ENCODE peak calls at places on chromosomes 16 and 17, in four cellular contexts. G is left ventricle myocardium inferior, M is adrenal gland, P is heart right ventricle. C is an unnamed sample.

GRCh38 chr16:57186630-57187507 is 740 bp downstream of the RSPRY1 start:
- DNase-seq in M (peak), G (no peak), P (no peak), C (peak)

GRCh38 chr16:71467810-71468209 is 5.8 kb upstream of the ZNF23 start:
- DNase-seq in M (no peak), P (peak), G (no peak), C (no peak)

GRCh38 chr16:87556941-87557459 is 45.3 kb upstream of the JPH3 start:
- DNase-seq in P (peak), G (peak), M (peak), C (peak)

GRCh38 chr17:614637-615546 is 99.7 kb downstream of the VPS53 start:
- DNase-seq in P (no peak), G (no peak), M (peak), C (no peak)

GRCh38 chr17:9239821-9240658 is 218.7 kb downstream of the NTN1 start:
- DNase-seq in P (peak), M (peak), G (peak), C (peak)

GRCh38 chr16:81597079-81597658 is 152.6 kb downstream of the CMIP start:
- DNase-seq in G (no peak), M (no peak), P (no peak), C (no peak)

GRCh38 chr16:13977177-13977576 is 57.2 kb downstream of the ERCC4 start:
- DNase-seq in G (no peak), P (no peak), M (no peak), C (no peak)

GRCh38 chr16:69286941-69287713 is 24.0 kb upstream of the VPS4A start:
- DNase-seq in G (peak), M (peak), P (peak), C (peak)

GRCh38 chr17:60159479-60159866 is 9.7 kb downstream of the CA4 start:
- DNase-seq in P (no peak), M (no peak), G (no peak), C (no peak)

GRCh38 chr17:8674344-8675305 is 44.1 kb upstream of the MYH10 start:
- DNase-seq in G (peak), P (peak), M (no peak), C (peak)

DNA sequence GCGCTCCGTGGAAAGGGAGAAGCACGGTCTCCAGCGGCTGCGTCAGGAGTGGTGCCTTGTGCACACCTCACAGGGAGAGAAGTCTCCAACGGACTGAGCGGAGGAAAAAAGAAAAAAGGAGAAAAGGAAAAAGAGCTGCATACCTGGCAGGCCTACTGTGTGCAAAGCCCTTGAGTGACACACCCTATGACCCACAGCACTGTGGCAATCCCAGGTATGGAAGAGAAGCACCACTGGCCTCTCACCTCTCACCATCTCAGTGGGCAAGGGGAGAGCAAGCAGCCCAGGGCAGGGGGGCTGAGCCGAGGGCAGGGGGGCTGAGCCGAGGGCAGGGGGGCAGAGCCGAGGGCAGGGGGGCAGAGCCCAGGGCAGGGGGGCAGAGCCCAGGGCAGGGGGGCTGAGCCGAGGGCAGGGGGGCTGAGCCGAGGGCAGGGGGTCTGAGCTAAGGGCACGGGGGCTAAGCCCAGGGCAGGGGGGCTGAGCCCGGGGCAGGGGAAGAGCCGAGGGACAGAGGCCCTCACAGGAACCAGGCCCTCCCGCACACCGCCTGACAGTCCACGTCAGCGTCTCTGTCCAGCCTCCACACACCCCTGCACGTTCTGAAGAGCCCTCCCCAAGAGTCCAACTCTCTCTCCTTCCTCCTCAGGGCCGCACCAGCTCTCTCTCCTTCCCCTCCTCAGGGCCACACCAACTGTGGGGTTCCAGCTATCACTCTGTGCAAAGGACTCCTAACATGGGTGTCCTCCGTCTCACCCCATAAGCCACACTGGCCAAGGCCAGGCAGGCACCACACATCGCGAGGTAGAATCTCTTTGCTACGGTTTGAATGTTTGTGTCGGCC is 105.8 kb downstream of the ZNF778 start:
- DNase-seq in M (no peak), P (no peak), G (no peak), C (no peak)
- H3K4me3 ChIP-seq in M (no peak), P (no peak), G (no peak), C (no peak)

DNA sequence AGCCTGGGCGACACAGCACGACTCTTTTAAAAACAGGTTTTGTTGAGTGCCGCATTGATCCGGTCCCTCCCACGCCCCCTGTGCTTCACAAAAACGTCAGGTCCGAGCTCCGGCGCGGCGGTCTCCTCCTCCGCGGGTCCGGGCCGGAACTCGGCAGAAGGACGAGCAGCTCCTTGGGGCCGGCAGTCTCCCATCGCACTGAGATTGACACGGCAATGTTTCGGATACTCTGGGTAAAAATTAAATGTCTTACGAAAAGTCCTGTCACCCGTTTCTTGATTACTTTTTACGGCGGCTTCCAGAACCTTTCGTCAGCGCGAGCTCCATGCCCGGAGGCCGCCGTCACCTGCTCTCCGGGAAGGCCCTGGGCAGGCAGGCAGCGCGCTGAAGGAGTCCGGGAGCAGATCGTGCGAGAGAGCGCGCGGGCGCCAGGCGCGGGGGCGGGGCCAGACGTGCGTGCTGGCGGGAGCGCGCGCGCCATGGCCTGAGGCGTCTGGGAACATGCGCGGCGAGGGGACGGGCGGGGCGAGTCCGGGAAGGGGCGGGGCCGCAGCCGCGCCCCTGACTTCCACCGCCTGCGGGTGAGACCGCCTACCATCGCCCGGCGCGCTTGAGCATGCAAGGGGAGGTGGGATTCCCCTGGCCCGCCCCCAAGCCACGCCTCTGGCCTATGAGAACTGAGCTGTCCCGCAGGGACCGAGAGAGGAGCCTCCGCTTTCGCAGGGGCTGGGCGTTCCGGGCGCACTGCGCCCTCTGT is 11.7 kb upstream of the SRL start:
- DNase-seq in P (peak), G (peak), M (peak), C (peak)
- H3K4me3 ChIP-seq in P (peak), G (peak), M (peak), C (peak)

GRCh38 chr16:85028638-85029412 is 1.2 kb downstream of the KIAA0513 start:
- DNase-seq in M (peak), G (no peak), P (peak), C (peak)
- H3K4me3 ChIP-seq in M (peak), G (peak), P (peak), C (peak)

GRCh38 chr17:75508848-75509450 is 6.4 kb downstream of the CASKIN2 start:
- DNase-seq in G (no peak), P (no peak), M (no peak), C (no peak)

GRCh38 chr17:75507712-75508111 is 7.6 kb downstream of the CASKIN2 start:
- DNase-seq in G (no peak), P (no peak), M (no peak), C (no peak)

GRCh38 chr17:75506888-75507287 is 8.4 kb downstream of the CASKIN2 start:
- DNase-seq in P (no peak), G (no peak), M (no peak), C (no peak)

GRCh38 chr17:75509528-75510258 is 5.6 kb downstream of the CASKIN2 start:
- DNase-seq in G (peak), P (peak), M (peak), C (no peak)

DNA sequence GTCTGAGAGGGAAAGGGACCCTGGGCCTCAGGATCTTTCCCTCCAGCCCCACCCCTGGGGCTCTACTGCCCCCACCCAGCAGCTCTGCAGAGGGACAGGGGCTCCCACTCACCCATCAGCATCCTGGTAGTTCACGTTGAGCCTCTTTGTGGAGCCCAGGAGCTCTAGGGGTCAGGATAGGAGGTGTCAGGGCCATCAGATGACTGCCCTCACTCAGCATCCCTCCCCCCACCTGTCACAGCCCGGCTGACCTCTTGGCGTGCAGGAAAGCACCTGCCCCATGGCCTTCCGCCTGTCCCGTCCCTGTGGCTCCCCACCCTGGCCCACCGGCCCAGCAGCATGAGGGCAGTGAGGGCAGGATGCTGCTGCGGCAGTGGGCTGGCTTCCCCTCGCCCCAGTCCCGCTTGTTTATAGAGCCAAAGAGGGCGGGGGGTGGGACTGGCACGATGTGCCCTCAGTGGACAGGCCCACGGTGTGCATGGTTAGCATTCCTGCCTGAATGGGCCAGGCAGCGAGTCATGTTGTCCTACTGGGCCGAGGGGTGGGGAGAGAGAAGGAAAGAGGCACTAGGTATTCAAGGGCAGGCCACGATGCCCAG is 7.1 kb downstream of the CASKIN2 start:
- DNase-seq in P (no peak), M (no peak), G (no peak), C (no peak)
- H3K4me3 ChIP-seq in P (no peak), M (no peak), G (peak), C (no peak)

DNA sequence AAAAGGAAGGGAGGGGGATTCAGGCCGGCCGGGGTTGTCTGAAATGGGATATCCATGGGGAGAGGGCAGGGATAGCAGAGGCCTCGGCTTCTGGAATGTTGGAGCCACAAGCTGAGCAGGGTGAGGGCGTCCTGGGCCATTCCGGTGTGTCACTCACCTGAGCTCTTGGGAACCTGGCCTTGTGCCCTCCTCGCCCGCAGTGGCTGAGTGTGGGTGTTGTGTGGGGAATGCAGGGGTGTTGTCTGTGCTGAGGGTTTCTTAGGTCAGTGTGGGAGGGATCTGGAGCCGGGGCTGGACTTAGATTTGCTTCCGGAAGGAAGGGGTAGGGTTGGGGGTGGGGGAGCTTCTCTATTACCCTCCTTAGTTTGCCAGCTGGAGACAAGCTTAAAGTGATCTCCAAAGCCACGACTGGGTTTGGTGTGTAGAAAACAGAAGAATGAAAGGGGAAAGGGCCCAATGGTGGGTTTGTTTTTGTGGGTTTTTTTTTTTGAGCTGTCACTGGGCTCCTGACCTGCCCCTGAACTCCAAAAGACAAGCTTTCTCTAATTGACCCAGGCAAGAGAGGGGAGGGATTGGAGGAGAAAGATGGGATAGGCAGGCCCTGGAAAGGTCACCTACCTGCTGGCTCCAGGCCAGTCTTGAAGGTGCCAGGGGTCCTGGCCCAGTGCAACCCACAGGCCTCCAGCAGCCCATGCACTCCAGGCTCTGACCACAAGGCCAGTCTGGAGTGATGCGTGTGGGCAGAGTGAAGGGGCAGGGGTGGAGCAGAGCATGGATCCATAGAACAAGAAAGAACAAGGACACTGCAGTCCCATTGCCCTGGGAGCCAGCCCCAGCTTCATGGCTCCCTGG is at the start of gene SULT1A2:
- DNase-seq in G (no peak), P (no peak), M (no peak), C (no peak)
- H3K4me3 ChIP-seq in G (peak), P (peak), M (no peak), C (no peak)

GRCh38 chr16:2476345-2476720 is 1.4 kb downstream of the TBC1D24 start:
- DNase-seq in G (no peak), P (no peak), M (no peak), C (no peak)
- H3K4me3 ChIP-seq in G (peak), P (no peak), M (no peak), C (peak)

GRCh38 chr17:28501421-28502284 is 4.5 kb upstream of the FOXN1 start:
- DNase-seq in M (no peak), G (no peak), P (no peak), C (no peak)
- H3K4me3 ChIP-seq in M (no peak), G (no peak), P (no peak), C (no peak)

GRCh38 chr17:82542439-82542838 is 22.9 kb downstream of the FOXK2 start:
- DNase-seq in M (no peak), P (no peak), G (no peak), C (no peak)

GRCh38 chr17:82531431-82531881 is 11.9 kb downstream of the FOXK2 start:
- DNase-seq in P (no peak), G (no peak), M (no peak), C (peak)

GRCh38 chr17:82534401-82534812 is 14.9 kb downstream of the FOXK2 start:
- DNase-seq in M (no peak), G (no peak), P (no peak), C (no peak)

GRCh38 chr17:82536220-82537201 is 17.0 kb downstream of the FOXK2 start:
- DNase-seq in P (peak), G (peak), M (peak), C (peak)
- H3K4me3 ChIP-seq in P (peak), G (peak), M (no peak), C (peak)

DNA sequence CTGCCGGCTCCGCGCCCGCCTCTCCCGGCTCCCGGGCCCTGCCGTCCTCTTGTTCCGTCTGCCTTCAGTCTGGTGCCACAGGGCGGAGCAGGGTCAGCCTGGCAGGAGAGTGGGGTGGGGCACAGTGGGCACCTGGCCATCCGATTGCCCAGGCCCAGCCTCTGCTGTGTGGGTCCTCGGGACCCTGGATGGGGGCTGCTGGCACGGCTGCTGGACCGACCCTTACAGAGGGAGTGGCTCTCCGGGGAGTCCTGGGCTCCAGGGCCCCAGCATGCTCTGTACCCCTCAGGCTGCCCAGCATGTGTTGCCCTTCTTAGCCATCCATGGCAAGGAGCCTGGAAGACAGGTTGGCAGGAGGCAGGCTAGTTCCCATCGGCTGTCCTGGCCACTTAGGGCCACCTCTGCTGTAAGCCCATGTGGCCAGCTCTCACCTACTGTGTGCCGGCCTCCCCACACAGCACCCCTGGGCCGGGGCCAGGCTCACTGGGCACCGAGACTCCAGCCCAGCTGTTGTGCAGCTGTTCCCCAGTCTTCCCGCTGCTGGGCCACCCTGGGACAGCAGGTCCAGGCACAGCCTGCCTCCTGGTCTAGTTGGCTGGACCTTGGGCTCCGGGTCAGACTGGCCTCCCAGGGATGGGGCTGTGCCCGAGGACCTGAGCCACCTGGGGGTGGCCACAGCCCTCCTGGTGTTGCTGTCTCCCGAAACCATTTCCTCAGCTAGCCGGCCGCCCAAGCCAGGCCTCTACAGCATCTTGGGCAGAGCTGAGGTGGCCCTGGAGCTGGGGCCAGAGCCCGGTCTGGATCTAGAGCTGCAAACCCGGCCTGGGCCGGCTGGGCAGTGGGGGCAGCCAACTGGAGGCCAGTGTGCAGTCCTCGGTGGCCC is 24.9 kb downstream of the BAHCC1 start:
- DNase-seq in P (no peak), M (no peak), G (peak), C (peak)
- H3K4me3 ChIP-seq in P (peak), M (no peak), G (peak), C (peak)

GRCh38 chr17:45228985-45229517 is 7.4 kb downstream of the FMNL1 start:
- DNase-seq in P (peak), G (peak), M (peak), C (peak)
- H3K4me3 ChIP-seq in P (no peak), G (peak), M (no peak), C (peak)